ENCODE peak calls at places on chromosomes 3 and 15, in eight cellular contexts. I, X, D, B, V, L, U and H are unnamed samples.

GRCh38 chr3:44647771-44648170 is 761 bp upstream of the ZNF35 start:
- DNase-seq in I (no peak), X (no peak), D (no peak), B (no peak), V (no peak), L (no peak), U (no peak), H (no peak)

GRCh38 chr3:86921981-86922680 is 68.8 kb downstream of the VGLL3 start:
- DNase-seq in I (no peak), X (no peak), D (no peak), B (no peak), V (no peak), L (no peak), U (no peak), H (no peak)

GRCh38 chr15:84598993-84599392 is 1.8 kb upstream of the ZSCAN2 start:
- DNase-seq in I (peak; percentile 12), X (no peak), D (peak; percentile 39), B (no peak), V (peak; percentile 73), L (no peak), U (no peak), H (no peak)

GRCh38 chr15:25066708-25067107 is 111.9 kb downstream of the SNRPN start:
- DNase-seq in I (no peak), X (no peak), D (no peak), B (peak; percentile 45), V (no peak), L (no peak), U (no peak), H (no peak)

GRCh38 chr3:139715736-139716135 is 38.0 kb upstream of the NMNAT3 start:
- DNase-seq in I (no peak), X (no peak), D (no peak), B (no peak), V (no peak), L (no peak), U (no peak), H (no peak)

GRCh38 chr15:90903733-90904536 is 833 bp downstream of the MAN2A2 start:
- DNase-seq in I (no peak), X (peak; percentile 45), D (no peak), B (peak; percentile 54), V (peak; percentile 53), L (no peak), U (no peak), H (no peak)

GRCh38 chr15:53472883-53473282 is 286.6 kb downstream of the WDR72 start:
- DNase-seq in I (no peak), X (no peak), D (no peak), B (no peak), V (no peak), L (no peak), U (no peak), H (no peak)

GRCh38 chr3:147191795-147192385 is 214.5 kb downstream of the ZIC4 start:
- DNase-seq in I (no peak), X (no peak), D (no peak), B (no peak), V (peak; percentile 22), L (no peak), U (no peak), H (no peak)

GRCh38 chr15:60137711-60138396 is 133.7 kb downstream of the FOXB1 start:
- DNase-seq in I (no peak), X (no peak), D (no peak), B (no peak), V (no peak), L (no peak), U (no peak), H (no peak)

GRCh38 chr3:78507196-78507984 is 1260.4 kb downstream of the ROBO1 start:
- DNase-seq in I (no peak), X (no peak), D (no peak), B (no peak), V (no peak), L (no peak), U (no peak), H (no peak)